ENCODE peak calls at places on chromosomes 3 and 15, in four cellular contexts. N, U, W and Y are unnamed samples.
A peak's percentile ranks its signal among the peaks of the same experiment; 100 is the strongest.

GRCh38 chr15:91302588-91303439 is 202.8 kb downstream of the SV2B start:
- DNase-seq in N (no peak), U (peak; percentile 21), W (peak; percentile 52), Y (no peak)

GRCh38 chr15:27587810-27588209 is 511.3 kb downstream of the OCA2 start:
- DNase-seq in N (no peak), U (no peak), W (no peak), Y (no peak)

GRCh38 chr3:39106281-39107055 is 959 bp downstream of the GORASP1 start:
- DNase-seq in N (no peak), U (peak; percentile 59), W (peak; percentile 56), Y (no peak)

GRCh38 chr3:52440249-52440551 is 4.7 kb downstream of the SEMA3G start:
- DNase-seq in N (peak; percentile 66), U (no peak), W (no peak), Y (peak; percentile 49)

GRCh38 chr3:14883226-14883625 is 64.2 kb upstream of the NR2C2 start:
- DNase-seq in N (no peak), U (no peak), W (no peak), Y (no peak)

GRCh38 chr15:76566276-76566675 is 229.7 kb downstream of the ISL2 start:
- DNase-seq in N (no peak), U (no peak), W (peak; percentile 51), Y (no peak)

GRCh38 chr3:65576942-65577341 is 461.8 kb downstream of the MAGI1 start:
- DNase-seq in N (no peak), U (no peak), W (peak; percentile 26), Y (no peak)

GRCh38 chr3:53161820-53162671 is 1.0 kb downstream of the PRKCD start:
- DNase-seq in N (peak; percentile 91), U (peak; percentile 59), W (peak; percentile 36), Y (no peak)

GRCh38 chr15:76341366-76342045 is 4.9 kb downstream of the ISL2 start:
- DNase-seq in N (no peak), U (no peak), W (no peak), Y (no peak)

GRCh38 chr15:45107941-45108630 is 5.9 kb downstream of the DUOX2 start:
- DNase-seq in N (no peak), U (no peak), W (no peak), Y (peak; percentile 49)

GRCh38 chr3:33547101-33547500 is 106.9 kb upstream of the UBP1 start:
- DNase-seq in N (no peak), U (no peak), W (no peak), Y (no peak)

GRCh38 chr3:6785726-6786125 is 75.2 kb upstream of the GRM7 start:
- DNase-seq in N (no peak), U (no peak), W (peak; percentile 66), Y (no peak)

GRCh38 chr15:52559022-52559421 is 9.8 kb downstream of the ARPP19 start:
- DNase-seq in N (no peak), U (no peak), W (no peak), Y (no peak)

GRCh38 chr3:38549082-38549481 is 52.9 kb downstream of the EXOG start:
- DNase-seq in N (peak; percentile 50), U (no peak), W (no peak), Y (no peak)

GRCh38 chr3:47283193-47283537 is 421 bp downstream of the KLHL18 start:
- DNase-seq in N (no peak), U (no peak), W (peak; percentile 11), Y (peak; percentile 64)

GRCh38 chr3:64104691-64105101 is 81.4 kb upstream of the PSMD6 start:
- DNase-seq in N (no peak), U (no peak), W (peak; percentile 77), Y (no peak)

GRCh38 chr15:29765898-29766537 is 56.2 kb downstream of the TJP1 start:
- DNase-seq in N (no peak), U (no peak), W (peak; percentile 66), Y (no peak)

GRCh38 chr3:134630506-134630905 is 20.3 kb downstream of the KY start:
- DNase-seq in N (no peak), U (no peak), W (no peak), Y (no peak)

GRCh38 chr3:42853739-42854302 is 21.9 kb downstream of the CYP8B1 start:
- DNase-seq in N (no peak), U (no peak), W (no peak), Y (no peak)

GRCh38 chr3:25045291-25045690 is 382.8 kb upstream of the RARB start:
- DNase-seq in N (no peak), U (peak; percentile 24), W (peak; percentile 20), Y (no peak)

GRCh38 chr3:27335571-27335970 is 33.6 kb downstream of the NEK10 start:
- DNase-seq in N (no peak), U (no peak), W (no peak), Y (no peak)

GRCh38 chr15:71548317-71548908 is 261.9 kb upstream of the NR2E3 start:
- DNase-seq in N (no peak), U (no peak), W (no peak), Y (no peak)

GRCh38 chr3:147589016-147589415 is 179.9 kb downstream of the ZIC1 start:
- DNase-seq in N (no peak), U (no peak), W (peak; percentile 79), Y (no peak)

GRCh38 chr15:34708422-34708821 is 46.4 kb downstream of the GJD2 start:
- DNase-seq in N (no peak), U (peak; percentile 78), W (peak; percentile 58), Y (no peak)

GRCh38 chr3:126557415-126557745 is 1.4 kb downstream of the C3orf22 start:
- DNase-seq in N (peak; percentile 56), U (no peak), W (no peak), Y (peak; percentile 50)

GRCh38 chr15:73888224-73889041 is 15.1 kb downstream of the TBC1D21 start:
- DNase-seq in N (no peak), U (no peak), W (no peak), Y (no peak)
- H3K27me3 ChIP-seq in N (no peaks in the 10 kb centered on the region), U (peaks cover 69% of the 10 kb centered on the region), W (peaks cover 12% of the 10 kb centered on the region), Y (no peaks in the 10 kb centered on the region)

DNA sequence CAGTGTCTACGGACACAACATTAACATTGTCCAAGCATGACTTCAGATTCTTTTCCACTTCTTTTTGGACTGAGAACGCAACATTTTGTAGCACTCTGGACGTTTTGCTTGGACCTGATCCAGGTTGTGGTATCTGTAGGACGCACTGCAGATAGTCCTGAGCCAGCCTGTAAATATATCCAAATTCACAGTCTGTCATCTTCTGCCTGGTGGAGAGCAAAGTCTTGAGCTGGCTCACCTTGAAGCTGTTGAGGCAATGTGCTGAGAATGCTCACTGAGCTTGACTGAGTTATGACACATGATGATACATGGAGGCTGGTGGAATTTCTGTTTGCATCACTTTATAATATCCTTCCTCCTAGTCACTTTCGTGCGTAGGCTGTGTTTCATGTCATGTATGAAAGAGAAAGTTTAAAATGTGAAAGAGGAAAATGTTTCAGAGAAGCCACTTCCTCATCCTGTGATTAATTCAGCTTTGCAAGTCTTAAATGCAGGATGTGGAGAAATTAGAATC is at the start of gene BCL2A1:
- DNase-seq in N (peak; percentile 25), U (no peak), W (peak; percentile 94), Y (no peak)
- H3K4me3 ChIP-seq in N (peak within 1 kb of the TSS; percentile 42), U (peak within 1 kb of the TSS; percentile 77), W (peak within 1 kb of the TSS; percentile 41), Y (no peak within 1 kb of the TSS)

GRCh38 chr3:168058482-168058881 is 37.2 kb downstream of the GOLIM4 start:
- DNase-seq in N (no peak), U (no peak), W (no peak), Y (no peak)
- H3K27me3 ChIP-seq in N (no peaks in the 10 kb centered on the region), U (no peaks in the 10 kb centered on the region), W (no peaks in the 10 kb centered on the region), Y (no peaks in the 10 kb centered on the region)

GRCh38 chr15:88630141-88630721 is 8.6 kb upstream of the ISG20 start:
- DNase-seq in N (peak; percentile 87), U (no peak), W (no peak), Y (peak; percentile 76)
- H3K4me3 ChIP-seq in N (no peak overlapping the region), U (no peak overlapping the region), W (no peak overlapping the region), Y (no peak overlapping the region)

DNA sequence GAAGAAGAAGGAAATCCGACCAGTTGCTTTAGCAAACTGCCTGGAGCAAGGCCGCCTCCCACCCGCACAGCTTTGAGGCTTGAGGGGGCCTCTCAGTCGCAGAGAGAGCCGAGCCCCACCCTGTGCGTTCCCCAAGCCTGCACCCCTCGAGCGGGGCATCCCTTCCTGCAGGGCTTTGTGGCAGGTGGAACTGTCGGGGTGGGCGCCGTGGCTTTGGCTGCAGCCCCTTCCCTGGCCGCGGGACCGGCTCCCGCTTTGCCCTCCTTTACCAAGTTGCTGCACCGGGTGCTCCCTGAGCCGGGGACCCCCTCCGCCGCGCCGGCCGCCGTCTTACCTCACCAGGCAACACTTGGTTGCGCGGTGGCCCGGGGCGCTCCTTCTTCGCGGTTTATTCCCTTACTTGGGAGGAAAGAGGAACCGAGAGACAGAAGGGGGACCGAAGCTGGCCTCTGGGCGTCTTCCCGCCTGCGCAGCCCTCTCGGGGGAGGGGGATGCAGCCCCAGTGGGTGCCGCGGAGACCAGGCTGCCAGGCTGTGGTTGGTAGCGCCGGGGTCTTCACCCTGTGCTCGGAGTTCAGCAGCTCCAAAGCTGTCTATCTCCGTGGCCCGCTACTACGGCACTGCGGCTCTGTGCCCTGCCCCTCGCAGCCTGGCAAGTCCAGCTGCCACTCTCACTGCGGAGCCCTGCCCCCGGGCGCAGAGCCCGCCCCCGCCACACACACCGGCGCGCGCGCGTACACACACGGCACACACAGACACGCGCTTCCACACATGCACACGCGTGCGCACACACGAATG is at the start of gene DGKG:
- DNase-seq in N (peak; percentile 93), U (no peak), W (no peak), Y (peak; percentile 82)
- H3K27me3 ChIP-seq in N (peaks cover 33% of the 10 kb centered on the region), U (peaks cover 85% of the 10 kb centered on the region), W (peaks cover 18% of the 10 kb centered on the region), Y (no peaks in the 10 kb centered on the region)

GRCh38 chr3:194369522-194370279 is at the start of gene LRRC15:
- DNase-seq in N (no peak), U (peak; percentile 81), W (peak; percentile 78), Y (no peak)
- H3K4me3 ChIP-seq in N (no peak within 1 kb of the TSS), U (peak within 1 kb of the TSS; percentile 33), W (no peak within 1 kb of the TSS), Y (no peak within 1 kb of the TSS)